ENCODE peak calls at places on chromosomes 5 and 9, in six cellular contexts. O is breast epithelium; U is stimulated activated CD8-positive, alpha-beta memory T cell treated with anti-CD3 and anti-CD28 coated beads, Interleukin-4, amount 100 ng/mL, for 4 hours; H is T-helper 1 cell; D is stomach; W is OCI-M1. R is an unnamed sample.

GRCh38 chr5:56705217-56705616 is 110.1 kb upstream of the MAP3K1 start:
- DNase-seq in H (no peak), O (no peak), U (no peak), D (no peak), W (no peak), R (no peak)

GRCh38 chr9:28073278-28073677 is 500.0 kb upstream of the C9orf72 start:
- DNase-seq in H (no peak), U (no peak), D (peak; percentile 54), W (peak; percentile 75), O (no peak), R (peak; percentile 69)

GRCh38 chr9:91063471-91063870 is 261.9 kb downstream of the SYK start:
- DNase-seq in W (no peak), O (no peak), H (no peak), D (no peak), U (no peak), R (no peak)

GRCh38 chr5:32420506-32420905 is 24.0 kb downstream of the ZFR start:
- DNase-seq in U (no peak), W (no peak), O (no peak), H (no peak), D (no peak), R (no peak)

GRCh38 chr9:134564431-134565170 is 77.0 kb upstream of the COL5A1 start:
- DNase-seq in U (no peak), D (peak; percentile 5), O (no peak), W (no peak), H (no peak), R (peak; percentile 21)

GRCh38 chr5:130871346-130872086 is 293.5 kb downstream of the HINT1 start:
- DNase-seq in O (no peak), U (peak; percentile 2), H (peak; percentile 14), W (peak; percentile 74), D (peak; percentile 26), R (peak; percentile 80)

GRCh38 chr9:14910178-14910805 is at the start of gene FREM1:
- DNase-seq in W (no peak), H (no peak), O (no peak), U (no peak), D (no peak), R (peak; percentile 89)

GRCh38 chr5:54637654-54638053 is 120.1 kb downstream of the SNX18 start:
- DNase-seq in D (peak; percentile 53), W (no peak), U (no peak), O (no peak), H (no peak), R (peak; percentile 86)

GRCh38 chr9:79686381-79687130 is 114.8 kb downstream of the TLE4 start:
- DNase-seq in W (no peak), O (peak; percentile 53), H (no peak), U (no peak), D (no peak), R (no peak)

GRCh38 chr5:178123987-178124925 is 6.6 kb upstream of the RMND5B start:
- DNase-seq in D (peak; percentile 38), O (peak; percentile 98), W (no peak), H (no peak), U (no peak), R (peak; percentile 60)

GRCh38 chr9:132857601-132858342 is 20.3 kb downstream of the AK8 start:
- DNase-seq in O (no peak), H (no peak), D (no peak), U (no peak), W (no peak), R (peak; percentile 69)

R was measured in endodermal cell.